ENCODE peak calls at places on chromosomes 4 and X, in six cellular contexts. T is DND-41, O is left lung, F is IMR-90, Z is SK-N-SH, J is uterus. P is an unnamed sample. For H3K27me3, the result is how much of the 10 kb centered on the place peaks cover.

GRCh38 chrX:54550821-54551220 is 20.8 kb downstream of the GNL3L start:
- DNase-seq in Z (no peak), F (no peak), J (no peak), O (no peak), T (no peak), P (no peak)

GRCh38 chr4:15906024-15906443 is 32.5 kb downstream of the FGFBP1 start:
- DNase-seq in Z (no peak), F (no peak), O (peak), T (no peak), J (no peak), P (no peak)

GRCh38 chr4:164509951-164510350 is 244.0 kb upstream of the SMIM31 start:
- DNase-seq in J (no peak), O (no peak), F (no peak), Z (no peak), T (no peak), P (no peak)

GRCh38 chr4:52648836-52649235 is 10.3 kb downstream of the USP46 start:
- DNase-seq in J (no peak), O (no peak), Z (no peak), F (no peak), T (no peak), P (no peak)

GRCh38 chrX:78624884-78625283 is 34.2 kb downstream of the RTL3 start:
- DNase-seq in J (no peak), T (no peak), F (no peak), O (no peak), Z (no peak), P (no peak)

GRCh38 chr4:78244691-78245485 is 187.8 kb downstream of the FRAS1 start:
- DNase-seq in J (no peak), T (no peak), F (no peak), O (no peak), Z (no peak), P (no peak)

GRCh38 chr4:123418486-123418931 is 21.9 kb downstream of the SPRY1 start:
- DNase-seq in O (no peak), J (no peak), Z (no peak), F (peak), T (peak), P (peak)

GRCh38 chr4:38075370-38076152 is 115.4 kb downstream of the PTTG2 start:
- DNase-seq in Z (no peak), F (peak), O (no peak), J (no peak), T (no peak), P (no peak)

GRCh38 chr4:123939621-123940020 is 543.0 kb downstream of the SPRY1 start:
- DNase-seq in T (no peak), O (no peak), Z (no peak), F (peak), J (no peak), P (peak)

GRCh38 chrX:129316461-129316860 is 206.8 kb downstream of the SMARCA1 start:
- DNase-seq in J (no peak), T (no peak), O (no peak), F (no peak), Z (no peak), P (no peak)

GRCh38 chr4:57119054-57119651 is 9.0 kb upstream of the IGFBP7 start:
- DNase-seq in O (peak), Z (no peak), F (peak), T (no peak), J (peak), P (peak)

GRCh38 chr4:41181037-41181436 is 33.3 kb downstream of the APBB2 start:
- DNase-seq in J (no peak), F (no peak), O (no peak), T (no peak), Z (no peak), P (no peak)

GRCh38 chr4:57265831-57266582 is 155.8 kb upstream of the IGFBP7 start:
- DNase-seq in T (no peak), J (no peak), O (no peak), Z (no peak), F (no peak), P (no peak)

GRCh38 chr4:180832086-180832485 is 1411.1 kb upstream of the TENM3 start:
- DNase-seq in O (no peak), T (no peak), F (no peak), Z (no peak), J (no peak), P (no peak)

GRCh38 chrX:45807572-45808425 is 607.1 kb upstream of the DIPK2B start:
- DNase-seq in J (no peak), T (peak), F (peak), Z (no peak), O (no peak), P (no peak)

GRCh38 chr4:835148-836002 is 9.4 kb upstream of the CPLX1 start:
- DNase-seq in F (no peak), J (no peak), O (peak), Z (peak), T (no peak), P (no peak)

GRCh38 chrX:150688911-150689451 is 4.2 kb upstream of the MTMR1 start:
- DNase-seq in O (no peak), J (no peak), Z (no peak), F (peak), T (peak), P (peak)

GRCh38 chr4:156961241-156962068 is 10.1 kb downstream of the PDGFC start:
- DNase-seq in Z (no peak), T (no peak), J (no peak), O (no peak), F (no peak), P (no peak)

GRCh38 chr4:53653484-53654053 is 62.3 kb upstream of the LNX1 start:
- DNase-seq in F (peak), O (no peak), J (no peak), Z (peak), T (no peak), P (no peak)

GRCh38 chrX:63835361-63835760 is 50.3 kb upstream of the ARHGEF9 start:
- DNase-seq in T (no peak), F (no peak), O (no peak), Z (no peak), J (no peak), P (no peak)

GRCh38 chrX:30215357-30215843 is at the start of gene MAGEB2:
- DNase-seq in J (no peak), O (no peak), Z (peak), F (no peak), T (no peak), P (no peak)

GRCh38 chrX:13078739-13079444 is 34.5 kb upstream of the FAM9C start:
- DNase-seq in O (no peak), Z (no peak), F (peak), J (peak), T (no peak), P (no peak)

GRCh38 chr4:98000940-98001339 is 142.3 kb downstream of the STPG2 start:
- DNase-seq in T (no peak), O (no peak), F (no peak), J (no peak), Z (no peak), P (no peak)

GRCh38 chr4:26061248-26061986 is 147.4 kb downstream of the SMIM20 start:
- DNase-seq in T (peak), F (peak), J (no peak), Z (peak), O (no peak), P (no peak)

GRCh38 chrX:45767021-45767491 is 566.4 kb upstream of the DIPK2B start:
- DNase-seq in T (no peak), O (no peak), J (no peak), Z (no peak), F (peak), P (no peak)

GRCh38 chr4:169050308-169050707 is 40.3 kb upstream of the CBR4 start:
- DNase-seq in O (no peak), J (no peak), T (no peak), Z (no peak), F (no peak), P (no peak)

GRCh38 chr4:21765810-21766407 is 182.7 kb downstream of the KCNIP4 start:
- DNase-seq in J (no peak), T (peak), O (no peak), F (peak), Z (peak), P (no peak)

GRCh38 chr4:32847466-32847865 is 2127.3 kb downstream of the PCDH7 start:
- DNase-seq in Z (no peak), T (no peak), J (no peak), O (no peak), F (no peak), P (no peak)

GRCh38 chrX:115367455-115367854 is 77.9 kb downstream of the LUZP4 start:
- DNase-seq in Z (no peak), O (no peak), J (no peak), F (peak), T (no peak), P (no peak)

GRCh38 chrX:115366535-115366934 is 77.0 kb downstream of the LUZP4 start:
- DNase-seq in T (no peak), O (no peak), J (no peak), F (no peak), Z (no peak), P (no peak)

GRCh38 chrX:115364625-115365024 is 75.1 kb downstream of the LUZP4 start:
- DNase-seq in T (no peak), J (no peak), Z (no peak), F (peak), O (no peak), P (no peak)

GRCh38 chrX:115360220-115360781 is 70.8 kb downstream of the LUZP4 start:
- DNase-seq in J (no peak), T (no peak), Z (no peak), F (no peak), O (no peak), P (no peak)

GRCh38 chrX:115362334-115363095 is 73.0 kb downstream of the LUZP4 start:
- DNase-seq in F (peak), J (no peak), Z (no peak), T (no peak), O (no peak), P (no peak)
- TF ChIP-seq CTCF in F (peak), J (no peak), Z (peak), T (no peak), O (no peak), P (peak)

GRCh38 chrX:11269006-11269405 is 24.2 kb upstream of the AMELX start:
- DNase-seq in F (no peak), O (no peak), Z (no peak), J (no peak), T (no peak), P (no peak)

GRCh38 chrX:11267311-11267910 is 25.8 kb upstream of the AMELX start:
- DNase-seq in F (no peak), J (no peak), Z (no peak), T (no peak), O (no peak), P (no peak)

GRCh38 chrX:11264925-11265324 is 28.3 kb upstream of the AMELX start:
- DNase-seq in T (no peak), J (no peak), Z (no peak), O (no peak), F (no peak), P (no peak)

GRCh38 chrX:11266329-11266830 is 26.8 kb upstream of the AMELX start:
- DNase-seq in F (no peak), O (no peak), Z (no peak), J (no peak), T (no peak), P (no peak)

GRCh38 chrX:11265352-11265751 is 27.9 kb upstream of the AMELX start:
- DNase-seq in T (no peak), O (no peak), F (no peak), Z (no peak), J (no peak), P (no peak)
- H3K27me3 ChIP-seq in T (under half), O (under half), F (under half), Z (under half), J (under half), P (under half)

DNA sequence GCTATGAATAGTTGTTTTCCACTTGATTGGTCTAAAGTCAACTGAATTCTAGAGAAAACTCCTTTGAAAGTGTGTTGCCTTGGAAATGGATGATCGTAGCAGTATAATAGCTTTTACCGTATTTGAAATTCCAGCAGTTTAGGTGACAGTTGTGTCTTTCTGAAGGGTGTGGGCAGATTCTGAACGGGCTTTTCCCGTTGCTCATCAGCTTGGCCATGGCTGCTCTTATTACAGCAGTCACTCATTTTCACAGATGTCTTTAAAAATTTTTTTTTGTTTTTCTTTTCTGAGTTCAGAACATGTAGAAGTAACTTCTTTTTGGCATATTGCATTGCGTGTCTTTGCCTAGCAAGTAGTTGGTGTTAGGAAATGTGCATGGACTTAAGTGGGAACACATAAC is 69.6 kb upstream of the SLC4A4 start:
- DNase-seq in Z (no peak), F (no peak), T (no peak), J (no peak), O (no peak), P (no peak)
- H3K27ac ChIP-seq in Z (no peak), F (no peak), T (no peak), J (no peak), O (no peak), P (no peak)

DNA sequence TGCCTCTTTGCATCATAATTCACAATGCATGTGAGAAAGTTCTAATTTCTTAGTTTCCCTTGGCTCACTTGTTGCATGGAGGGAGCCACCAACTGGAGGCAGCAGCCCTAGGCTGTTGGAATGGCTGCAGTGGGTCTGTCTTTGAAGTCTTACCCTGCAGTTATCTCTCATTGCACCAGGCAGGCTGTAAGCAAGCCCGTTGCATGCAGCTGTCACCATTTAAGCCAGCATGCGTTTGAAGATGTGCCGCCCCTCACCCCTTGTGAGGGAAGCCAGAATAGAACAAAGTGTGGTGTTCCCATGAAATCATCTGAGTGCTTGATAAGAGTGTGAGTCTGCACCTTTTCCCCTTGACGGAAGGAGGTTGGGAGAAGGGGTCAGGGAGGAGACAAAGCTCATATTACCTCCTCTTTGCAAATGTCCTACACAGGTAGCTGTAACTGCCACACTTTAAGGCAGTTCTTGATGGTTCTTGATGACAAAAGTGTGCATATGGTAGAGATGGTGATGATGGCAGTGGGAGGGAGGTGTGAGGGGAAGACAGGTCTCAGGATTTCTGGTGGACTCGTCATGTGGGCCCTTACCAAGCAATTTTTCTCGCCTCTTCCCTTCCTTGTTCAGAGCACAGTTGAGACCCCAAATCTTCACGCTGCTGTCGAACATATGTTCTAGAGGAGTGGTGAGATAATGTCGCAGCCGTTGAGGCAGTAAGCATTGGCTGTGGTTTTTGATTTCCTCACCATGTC is 191.4 kb upstream of the LEF1 start:
- DNase-seq in T (peak), J (no peak), O (no peak), Z (no peak), F (no peak), P (no peak)
- TF ChIP-seq CTCF in T (peak), J (no peak), O (no peak), Z (no peak), F (no peak), P (no peak)

GRCh38 chr4:121792966-121793365 is 8.2 kb upstream of the EXOSC9 start:
- DNase-seq in T (no peak), J (no peak), O (no peak), F (no peak), Z (no peak), P (no peak)
- H3K27me3 ChIP-seq in T (under half), J (under half), O (under half), F (under half), Z (under half), P (under half)

GRCh38 chr4:141028024-141028529 is 105.2 kb downstream of the RNF150 start:
- DNase-seq in F (peak), J (no peak), O (no peak), T (no peak), Z (peak), P (no peak)
- H3K27ac ChIP-seq in F (no peak), J (no peak), O (no peak), T (no peak), Z (peak), P (no peak)

GRCh38 chrX:120769576-120770341 is 105.9 kb downstream of the CT47B1 start:
- DNase-seq in Z (peak), J (no peak), F (peak), T (peak), O (no peak), P (no peak)
- TF ChIP-seq CTCF in Z (peak), J (no peak), F (peak), T (peak), O (peak), P (no peak)

GRCh38 chrX:69505772-69506616 is 1.9 kb downstream of the NALF2 start:
- DNase-seq in F (no peak), O (no peak), Z (no peak), T (no peak), J (no peak), P (no peak)

GRCh38 chrX:69508610-69509009 is 4.5 kb downstream of the NALF2 start:
- DNase-seq in J (no peak), T (no peak), Z (no peak), O (no peak), F (no peak), P (no peak)

GRCh38 chrX:69504626-69505612 is 793 bp downstream of the NALF2 start:
- DNase-seq in T (no peak), J (no peak), O (no peak), F (no peak), Z (peak), P (no peak)

GRCh38 chrX:69506617-69507499 is 2.7 kb downstream of the NALF2 start:
- DNase-seq in F (no peak), J (no peak), O (no peak), T (no peak), Z (no peak), P (no peak)

DNA sequence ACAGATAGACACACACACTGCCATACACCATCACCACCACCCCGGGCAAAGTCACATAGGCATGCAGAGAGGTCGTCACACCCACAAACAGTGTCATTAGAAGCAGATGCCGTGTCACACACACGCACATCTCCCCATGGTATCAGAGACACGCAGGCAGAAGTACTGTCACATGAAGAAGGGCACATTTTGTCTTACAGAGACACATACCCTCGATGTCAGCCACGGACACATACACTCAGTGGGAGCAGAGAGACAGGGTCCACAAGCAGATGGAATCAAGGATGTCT is 3.3 kb downstream of the NALF2 start:
- DNase-seq in J (no peak), O (no peak), Z (no peak), T (no peak), F (no peak), P (no peak)
- H3K27me3 ChIP-seq in J (under half), O (under half), Z (under half), T (under half), F (under half), P (under half)

GRCh38 chr4:6705638-6706037 is 4.0 kb downstream of the MRFAP1L1 start:
- DNase-seq in T (no peak), J (no peak), O (no peak), Z (no peak), F (no peak), P (no peak)
- H3K27ac ChIP-seq in T (no peak), J (no peak), O (no peak), Z (no peak), F (no peak), P (no peak)

P was measured in AG04450.